ENCODE peak calls at places on chromosomes 7 and 10, in six cellular contexts. One of them, this sample, is unnamed.

GRCh38 chr7:90988996-90989765 is 275.1 kb upstream of the FZD1 start:
- DNase-seq in IMR-90: no peak
- DNase-seq in H9: no peak
- DNase-seq in H1: no peak
- DNase-seq in neuronal stem cell: no peak
- DNase-seq in mesenchymal stem cell: no peak
- DNase-seq in this sample: no peak

GRCh38 chr10:96743988-96744585 is 23.8 kb upstream of the PIK3AP1 start:
- DNase-seq in IMR-90: peak
- DNase-seq in H9: no peak
- DNase-seq in H1: no peak
- DNase-seq in mesenchymal stem cell: no peak
- DNase-seq in neuronal stem cell: no peak
- DNase-seq in this sample: no peak

GRCh38 chr7:157585113-157585861 is 248.5 kb downstream of the DNAJB6 start:
- DNase-seq in H1: no peak
- DNase-seq in IMR-90: no peak
- DNase-seq in neuronal stem cell: no peak
- DNase-seq in mesenchymal stem cell: no peak
- DNase-seq in H9: no peak
- DNase-seq in this sample: no peak

GRCh38 chr10:29163746-29164145 is 125.1 kb upstream of the LYZL1 start:
- DNase-seq in IMR-90: peak
- DNase-seq in mesenchymal stem cell: peak
- DNase-seq in neuronal stem cell: no peak
- DNase-seq in H9: no peak
- DNase-seq in H1: no peak
- DNase-seq in this sample: peak

GRCh38 chr7:91953618-91954017 is 13.0 kb downstream of the AKAP9 start:
- DNase-seq in neuronal stem cell: no peak
- DNase-seq in IMR-90: peak
- DNase-seq in H9: no peak
- DNase-seq in mesenchymal stem cell: peak
- DNase-seq in H1: no peak
- DNase-seq in this sample: no peak

GRCh38 chr7:155893176-155893575 is 80.9 kb upstream of the SHH start:
- DNase-seq in H1: no peak
- DNase-seq in H9: no peak
- DNase-seq in neuronal stem cell: no peak
- DNase-seq in IMR-90: no peak
- DNase-seq in mesenchymal stem cell: no peak
- DNase-seq in this sample: no peak

GRCh38 chr7:40918701-40919271 is 784.0 kb downstream of the SUGCT start:
- DNase-seq in neuronal stem cell: no peak
- DNase-seq in H1: no peak
- DNase-seq in IMR-90: peak
- DNase-seq in H9: no peak
- DNase-seq in mesenchymal stem cell: peak
- DNase-seq in this sample: peak

GRCh38 chr10:124491105-124491504 is 29.5 kb downstream of the LHPP start:
- DNase-seq in H1: no peak
- DNase-seq in neuronal stem cell: no peak
- DNase-seq in H9: no peak
- DNase-seq in IMR-90: no peak
- DNase-seq in mesenchymal stem cell: no peak
- DNase-seq in this sample: no peak

GRCh38 chr7:42605381-42605780 is 306.5 kb downstream of the C7orf25 start:
- DNase-seq in H9: no peak
- DNase-seq in neuronal stem cell: peak
- DNase-seq in IMR-90: no peak
- DNase-seq in H1: no peak
- DNase-seq in mesenchymal stem cell: no peak
- DNase-seq in this sample: no peak

GRCh38 chr7:47379629-47380324 is 202.1 kb downstream of the TNS3 start:
- DNase-seq in H9: peak
- DNase-seq in neuronal stem cell: peak
- DNase-seq in mesenchymal stem cell: peak
- DNase-seq in IMR-90: peak
- DNase-seq in H1: no peak
- DNase-seq in this sample: peak

GRCh38 chr10:129339191-129339590 is 127.8 kb upstream of the MGMT start:
- DNase-seq in neuronal stem cell: no peak
- DNase-seq in IMR-90: no peak
- DNase-seq in mesenchymal stem cell: no peak
- DNase-seq in H9: no peak
- DNase-seq in H1: no peak
- DNase-seq in this sample: no peak

GRCh38 chr10:111037868-111038267 is 39.0 kb upstream of the ADRA2A start:
- DNase-seq in H1: no peak
- DNase-seq in IMR-90: no peak
- DNase-seq in neuronal stem cell: no peak
- DNase-seq in H9: no peak
- DNase-seq in mesenchymal stem cell: no peak
- DNase-seq in this sample: peak

GRCh38 chr7:101516849-101517248 is 112.2 kb downstream of the MYL10 start:
- DNase-seq in H9: no peak
- DNase-seq in IMR-90: no peak
- DNase-seq in H1: no peak
- DNase-seq in neuronal stem cell: no peak
- DNase-seq in mesenchymal stem cell: no peak
- DNase-seq in this sample: no peak

GRCh38 chr7:43105521-43106120 is 6.8 kb upstream of the HECW1 start:
- DNase-seq in neuronal stem cell: no peak
- DNase-seq in mesenchymal stem cell: no peak
- DNase-seq in H1: no peak
- DNase-seq in IMR-90: peak
- DNase-seq in H9: no peak
- DNase-seq in this sample: no peak

DNA sequence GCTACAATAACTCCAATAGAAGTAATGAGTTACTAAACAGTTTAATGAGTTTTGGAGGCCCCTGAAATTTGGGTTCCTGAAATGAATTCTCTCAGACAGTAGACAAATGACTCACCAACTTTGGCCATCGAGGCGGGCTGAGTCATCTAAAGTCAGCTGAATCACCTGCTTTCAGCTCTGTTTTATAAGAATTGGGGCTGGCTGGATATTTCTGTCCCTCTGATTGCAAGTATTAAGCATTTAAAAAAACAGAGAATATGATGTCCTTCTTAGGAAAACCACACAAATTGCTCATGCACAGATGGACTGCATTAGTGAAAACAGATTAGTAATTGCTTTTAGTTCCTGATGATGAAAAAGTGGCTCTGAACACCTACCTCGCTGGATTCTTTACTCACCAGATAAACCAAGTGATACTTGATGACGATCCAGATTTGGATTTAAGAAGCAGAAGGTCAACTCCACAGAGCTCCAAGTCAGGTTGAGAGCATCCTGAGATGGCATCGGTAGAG is 59.1 kb downstream of the ZNF365 start:
- DNase-seq in mesenchymal stem cell: peak
- DNase-seq in IMR-90: peak
- DNase-seq in H9: no peak
- DNase-seq in neuronal stem cell: no peak
- DNase-seq in H1: no peak
- DNase-seq in this sample: peak
- H4K91ac ChIP-seq in mesenchymal stem cell: no peak
- H4K91ac ChIP-seq in IMR-90: peak
- H4K91ac ChIP-seq in H9: no peak
- H4K91ac ChIP-seq in neuronal stem cell: no peak
- H4K91ac ChIP-seq in H1: no peak
- H4K91ac ChIP-seq in this sample: no peak

GRCh38 chr7:1384113-1384415 is 75.2 kb downstream of the MICALL2 start:
- DNase-seq in IMR-90: no peak
- DNase-seq in mesenchymal stem cell: no peak
- DNase-seq in neuronal stem cell: no peak
- DNase-seq in H1: no peak
- DNase-seq in H9: no peak
- DNase-seq in this sample: no peak
- H3K4me2 ChIP-seq in IMR-90: no peak
- H3K4me2 ChIP-seq in mesenchymal stem cell: no peak
- H3K4me2 ChIP-seq in neuronal stem cell: no peak
- H3K4me2 ChIP-seq in H1: no peak
- H3K4me2 ChIP-seq in H9: no peak
- H3K4me2 ChIP-seq in this sample: no peak

GRCh38 chr10:20536381-20536780 is 360.7 kb downstream of the NEBL start:
- DNase-seq in H9: no peak
- DNase-seq in neuronal stem cell: no peak
- DNase-seq in H1: no peak
- DNase-seq in IMR-90: no peak
- DNase-seq in mesenchymal stem cell: no peak
- DNase-seq in this sample: no peak

GRCh38 chr10:20535846-20536245 is 361.3 kb downstream of the NEBL start:
- DNase-seq in neuronal stem cell: no peak
- DNase-seq in H1: no peak
- DNase-seq in mesenchymal stem cell: peak
- DNase-seq in IMR-90: no peak
- DNase-seq in H9: no peak
- DNase-seq in this sample: no peak
- H4K91ac ChIP-seq in neuronal stem cell: no peak
- H4K91ac ChIP-seq in H1: no peak
- H4K91ac ChIP-seq in mesenchymal stem cell: no peak
- H4K91ac ChIP-seq in IMR-90: no peak
- H4K91ac ChIP-seq in H9: no peak
- H4K91ac ChIP-seq in this sample: no peak

GRCh38 chr10:77825965-77826364 is 100.6 kb downstream of the DLG5 start:
- DNase-seq in mesenchymal stem cell: no peak
- DNase-seq in neuronal stem cell: no peak
- DNase-seq in H1: no peak
- DNase-seq in H9: no peak
- DNase-seq in IMR-90: no peak
- DNase-seq in this sample: peak

GRCh38 chr10:77824893-77825292 is 101.7 kb downstream of the DLG5 start:
- DNase-seq in IMR-90: no peak
- DNase-seq in mesenchymal stem cell: no peak
- DNase-seq in H9: no peak
- DNase-seq in neuronal stem cell: no peak
- DNase-seq in H1: no peak
- DNase-seq in this sample: no peak

GRCh38 chr10:77829356-77829755 is 97.2 kb downstream of the DLG5 start:
- DNase-seq in neuronal stem cell: no peak
- DNase-seq in IMR-90: no peak
- DNase-seq in H1: no peak
- DNase-seq in mesenchymal stem cell: no peak
- DNase-seq in H9: no peak
- DNase-seq in this sample: no peak

GRCh38 chr10:77828376-77828775 is 98.2 kb downstream of the DLG5 start:
- DNase-seq in neuronal stem cell: no peak
- DNase-seq in H1: no peak
- DNase-seq in H9: no peak
- DNase-seq in IMR-90: no peak
- DNase-seq in mesenchymal stem cell: no peak
- DNase-seq in this sample: peak

GRCh38 chr10:77827383-77827782 is 99.2 kb downstream of the DLG5 start:
- DNase-seq in mesenchymal stem cell: no peak
- DNase-seq in IMR-90: peak
- DNase-seq in neuronal stem cell: no peak
- DNase-seq in H1: no peak
- DNase-seq in H9: no peak
- DNase-seq in this sample: no peak
- H3K4me2 ChIP-seq in mesenchymal stem cell: no peak
- H3K4me2 ChIP-seq in IMR-90: no peak
- H3K4me2 ChIP-seq in neuronal stem cell: no peak
- H3K4me2 ChIP-seq in H1: no peak
- H3K4me2 ChIP-seq in H9: no peak
- H3K4me2 ChIP-seq in this sample: no peak

GRCh38 chr10:101573885-101574284 is 14.2 kb downstream of the POLL start:
- DNase-seq in mesenchymal stem cell: no peak
- DNase-seq in H9: no peak
- DNase-seq in H1: no peak
- DNase-seq in IMR-90: no peak
- DNase-seq in neuronal stem cell: no peak
- DNase-seq in this sample: no peak
- H4K91ac ChIP-seq in mesenchymal stem cell: no peak
- H4K91ac ChIP-seq in H9: no peak
- H4K91ac ChIP-seq in H1: no peak
- H4K91ac ChIP-seq in IMR-90: no peak
- H4K91ac ChIP-seq in neuronal stem cell: no peak
- H4K91ac ChIP-seq in this sample: no peak